ENCODE peak calls at places on chromosomes 13 and 19, in five cellular contexts. One of them, this sample, is unnamed.

GRCh38 chr13:44932850-44933251 is 56.4 kb downstream of the NUFIP1 start:
- DNase-seq in effector memory CD8-positive, alpha-beta T cell: no peak
- DNase-seq in HEK293T: no peak
- DNase-seq in NCI-H1048: no peak
- DNase-seq in fibroblast of gingiva: no peak
- DNase-seq in this sample: no peak

GRCh38 chr13:113149711-113150544 is 8.5 kb upstream of the PROZ start:
- DNase-seq in effector memory CD8-positive, alpha-beta T cell: no peak
- DNase-seq in HEK293T: no peak
- DNase-seq in NCI-H1048: no peak
- DNase-seq in fibroblast of gingiva: no peak
- DNase-seq in this sample: no peak

GRCh38 chr13:29679357-29680050 is 84.0 kb upstream of the SLC7A1 start:
- DNase-seq in effector memory CD8-positive, alpha-beta T cell: no peak
- DNase-seq in HEK293T: no peak
- DNase-seq in NCI-H1048: no peak
- DNase-seq in fibroblast of gingiva: no peak
- DNase-seq in this sample: no peak

GRCh38 chr19:44603201-44603945 is 10.0 kb upstream of the IGSF23 start:
- DNase-seq in effector memory CD8-positive, alpha-beta T cell: no peak
- DNase-seq in HEK293T: no peak
- DNase-seq in NCI-H1048: no peak
- DNase-seq in fibroblast of gingiva: peak
- DNase-seq in this sample: no peak

GRCh38 chr19:51341976-51342580 is at the start of gene VSIG10L:
- DNase-seq in effector memory CD8-positive, alpha-beta T cell: no peak
- DNase-seq in HEK293T: no peak
- DNase-seq in NCI-H1048: no peak
- DNase-seq in fibroblast of gingiva: no peak
- DNase-seq in this sample: no peak

GRCh38 chr19:18317998-18318800 is 4.7 kb downstream of the LSM4 start:
- DNase-seq in effector memory CD8-positive, alpha-beta T cell: peak
- DNase-seq in HEK293T: no peak
- DNase-seq in NCI-H1048: no peak
- DNase-seq in fibroblast of gingiva: no peak
- DNase-seq in this sample: no peak

GRCh38 chr13:40764587-40765403 is 6.2 kb downstream of the MRPS31 start:
- DNase-seq in effector memory CD8-positive, alpha-beta T cell: no peak
- DNase-seq in HEK293T: no peak
- DNase-seq in NCI-H1048: no peak
- DNase-seq in fibroblast of gingiva: no peak
- DNase-seq in this sample: no peak

GRCh38 chr19:16778796-16779411 is 50.3 kb upstream of the SIN3B start:
- DNase-seq in effector memory CD8-positive, alpha-beta T cell: peak
- DNase-seq in HEK293T: peak
- DNase-seq in NCI-H1048: no peak
- DNase-seq in fibroblast of gingiva: peak
- DNase-seq in this sample: peak

GRCh38 chr13:108003626-108004025 is 211.7 kb downstream of the LIG4 start:
- DNase-seq in effector memory CD8-positive, alpha-beta T cell: no peak
- DNase-seq in HEK293T: no peak
- DNase-seq in NCI-H1048: no peak
- DNase-seq in fibroblast of gingiva: no peak
- DNase-seq in this sample: no peak

GRCh38 chr19:29672933-29673336 is 7.7 kb downstream of the PLEKHF1 start:
- DNase-seq in effector memory CD8-positive, alpha-beta T cell: peak
- DNase-seq in HEK293T: no peak
- DNase-seq in NCI-H1048: no peak
- DNase-seq in fibroblast of gingiva: no peak
- DNase-seq in this sample: no peak

GRCh38 chr19:5046339-5047039 is 77.6 kb downstream of the KDM4B start:
- DNase-seq in effector memory CD8-positive, alpha-beta T cell: no peak
- DNase-seq in HEK293T: peak
- DNase-seq in NCI-H1048: no peak
- DNase-seq in fibroblast of gingiva: peak
- DNase-seq in this sample: peak

GRCh38 chr19:16066611-16067104 is 9.6 kb upstream of the TPM4 start:
- DNase-seq in effector memory CD8-positive, alpha-beta T cell: peak
- DNase-seq in HEK293T: no peak
- DNase-seq in NCI-H1048: no peak
- DNase-seq in fibroblast of gingiva: no peak
- DNase-seq in this sample: no peak

GRCh38 chr19:17576758-17577532 is 21.5 kb downstream of the COLGALT1 start:
- DNase-seq in effector memory CD8-positive, alpha-beta T cell: no peak
- DNase-seq in HEK293T: peak
- DNase-seq in NCI-H1048: peak
- DNase-seq in fibroblast of gingiva: peak
- DNase-seq in this sample: peak

GRCh38 chr13:110509971-110510786 is 51.3 kb downstream of the RAB20 start:
- DNase-seq in effector memory CD8-positive, alpha-beta T cell: no peak
- DNase-seq in HEK293T: no peak
- DNase-seq in NCI-H1048: no peak
- DNase-seq in fibroblast of gingiva: no peak
- DNase-seq in this sample: no peak

GRCh38 chr13:97058896-97059295 is 64.6 kb upstream of the OXGR1 start:
- DNase-seq in effector memory CD8-positive, alpha-beta T cell: no peak
- DNase-seq in HEK293T: no peak
- DNase-seq in NCI-H1048: no peak
- DNase-seq in fibroblast of gingiva: peak
- DNase-seq in this sample: no peak

GRCh38 chr13:71316964-71317363 is 550.0 kb downstream of the DACH1 start:
- DNase-seq in effector memory CD8-positive, alpha-beta T cell: no peak
- DNase-seq in HEK293T: no peak
- DNase-seq in NCI-H1048: no peak
- DNase-seq in fibroblast of gingiva: no peak
- DNase-seq in this sample: no peak

GRCh38 chr13:111171629-111172028 is 56.5 kb downstream of the ARHGEF7 start:
- DNase-seq in effector memory CD8-positive, alpha-beta T cell: no peak
- DNase-seq in HEK293T: no peak
- DNase-seq in NCI-H1048: no peak
- DNase-seq in fibroblast of gingiva: no peak
- DNase-seq in this sample: no peak

GRCh38 chr19:43759515-43759914 is 4.8 kb upstream of the SMG9 start:
- DNase-seq in effector memory CD8-positive, alpha-beta T cell: no peak
- DNase-seq in HEK293T: no peak
- DNase-seq in NCI-H1048: no peak
- DNase-seq in fibroblast of gingiva: peak
- DNase-seq in this sample: no peak

GRCh38 chr19:29714953-29715694 is at the start of gene C19orf12:
- DNase-seq in effector memory CD8-positive, alpha-beta T cell: peak
- DNase-seq in HEK293T: peak
- DNase-seq in NCI-H1048: peak
- DNase-seq in fibroblast of gingiva: peak
- DNase-seq in this sample: peak

GRCh38 chr13:47480121-47480520 is 521.0 kb downstream of the SUCLA2 start:
- DNase-seq in effector memory CD8-positive, alpha-beta T cell: no peak
- DNase-seq in HEK293T: no peak
- DNase-seq in NCI-H1048: no peak
- DNase-seq in fibroblast of gingiva: peak
- DNase-seq in this sample: no peak

GRCh38 chr19:50933640-50934039 is 19.2 kb downstream of the KLK5 start:
- DNase-seq in effector memory CD8-positive, alpha-beta T cell: no peak
- DNase-seq in HEK293T: no peak
- DNase-seq in NCI-H1048: no peak
- DNase-seq in fibroblast of gingiva: no peak
- DNase-seq in this sample: no peak

GRCh38 chr13:41065098-41065497 is 3.8 kb downstream of the WBP4 start:
- DNase-seq in effector memory CD8-positive, alpha-beta T cell: no peak
- DNase-seq in HEK293T: no peak
- DNase-seq in NCI-H1048: no peak
- DNase-seq in fibroblast of gingiva: peak
- DNase-seq in this sample: no peak

This sample was measured in iPS-NIHi11.